ENCODE peak calls at places on chromosomes 3 and 15, in four cellular contexts. F is HFFc6, T is psoas muscle, D is WTC11. O is an unnamed sample.

GRCh38 chr3:105830836-105831235 is 38.0 kb downstream of the CBLB start:
- DNase-seq in F (no peak), T (no peak), D (no peak), O (no peak)

GRCh38 chr15:89852342-89853005 is 37.8 kb upstream of the ANPEP start:
- DNase-seq in F (no peak), T (no peak), D (no peak), O (no peak)

GRCh38 chr3:123285066-123285465 is 83.3 kb downstream of the SEC22A start:
- DNase-seq in F (peak; percentile 46), T (peak; percentile 28), D (no peak), O (no peak)

GRCh38 chr3:60202052-60202753 is 1049.0 kb downstream of the FHIT start:
- DNase-seq in F (no peak), T (no peak), D (no peak), O (no peak)

GRCh38 chr3:127373701-127374625 is 86.1 kb upstream of the PRR20G start:
- DNase-seq in F (no peak), T (no peak), D (peak; percentile 79), O (no peak)

GRCh38 chr15:99431661-99432091 is 134.1 kb upstream of the MEF2A start:
- DNase-seq in F (no peak), T (peak; percentile 35), D (no peak), O (peak; percentile 63)

GRCh38 chr3:183099838-183100204 is 525 bp upstream of the MCCC1 start:
- DNase-seq in F (no peak), T (no peak), D (no peak), O (no peak)

GRCh38 chr3:134365766-134366065 is 8.5 kb downstream of the AMOTL2 start:
- DNase-seq in F (no peak), T (no peak), D (no peak), O (peak; percentile 50)

GRCh38 chr3:116067275-116067674 is 378.0 kb downstream of the LSAMP start:
- DNase-seq in F (no peak), T (no peak), D (no peak), O (no peak)

O was measured in right cardiac atrium.